ENCODE peak calls at places on chromosomes 11 and 22, in five cellular contexts. One of them, this sample, is unnamed.

GRCh38 chr11:63909621-63910506 is 7.1 kb downstream of the RCOR2 start:
- DNase-seq in upper lobe of right lung: no peak
- DNase-seq in astrocyte of the spinal cord: no peak
- DNase-seq in GM13977: no peak
- DNase-seq in endothelial cell: no peak
- DNase-seq in this sample: no peak

GRCh38 chr11:11978792-11979486 is 29.5 kb downstream of the DKK3 start:
- DNase-seq in upper lobe of right lung: peak; percentile 65
- DNase-seq in astrocyte of the spinal cord: peak; percentile 77
- DNase-seq in GM13977: no peak
- DNase-seq in endothelial cell: no peak
- DNase-seq in this sample: no peak

GRCh38 chr11:73156114-73156513 is 14.0 kb upstream of the FCHSD2 start:
- DNase-seq in upper lobe of right lung: no peak
- DNase-seq in astrocyte of the spinal cord: no peak
- DNase-seq in GM13977: no peak
- DNase-seq in endothelial cell: no peak
- DNase-seq in this sample: no peak

GRCh38 chr11:7668911-7669310 is 4.4 kb downstream of the CYB5R2 start:
- DNase-seq in upper lobe of right lung: no peak
- DNase-seq in astrocyte of the spinal cord: no peak
- DNase-seq in GM13977: no peak
- DNase-seq in endothelial cell: no peak
- DNase-seq in this sample: no peak

GRCh38 chr22:41818596-41818995 is 14.3 kb upstream of the SREBF2 start:
- DNase-seq in upper lobe of right lung: no peak
- DNase-seq in astrocyte of the spinal cord: no peak
- DNase-seq in GM13977: no peak
- DNase-seq in endothelial cell: no peak
- DNase-seq in this sample: no peak

GRCh38 chr11:122128146-122128545 is 12.1 kb upstream of the BLID start:
- DNase-seq in upper lobe of right lung: no peak
- DNase-seq in astrocyte of the spinal cord: no peak
- DNase-seq in GM13977: no peak
- DNase-seq in endothelial cell: no peak
- DNase-seq in this sample: no peak

GRCh38 chr22:23214398-23214797 is 34.1 kb downstream of the BCR start:
- DNase-seq in upper lobe of right lung: no peak
- DNase-seq in astrocyte of the spinal cord: no peak
- DNase-seq in GM13977: no peak
- DNase-seq in endothelial cell: no peak
- DNase-seq in this sample: no peak

GRCh38 chr22:27041745-27042144 is 384.4 kb downstream of the MIAT start:
- DNase-seq in upper lobe of right lung: no peak
- DNase-seq in astrocyte of the spinal cord: no peak
- DNase-seq in GM13977: no peak
- DNase-seq in endothelial cell: no peak
- DNase-seq in this sample: no peak

GRCh38 chr11:73143126-73143838 is 1.2 kb upstream of the FCHSD2 start:
- DNase-seq in upper lobe of right lung: no peak
- DNase-seq in astrocyte of the spinal cord: no peak
- DNase-seq in GM13977: no peak
- DNase-seq in endothelial cell: no peak
- DNase-seq in this sample: peak; percentile 31

GRCh38 chr11:9820260-9820659 is 156.4 kb downstream of the SWAP70 start:
- DNase-seq in upper lobe of right lung: no peak
- DNase-seq in astrocyte of the spinal cord: no peak
- DNase-seq in GM13977: no peak
- DNase-seq in endothelial cell: no peak
- DNase-seq in this sample: no peak

GRCh38 chr11:85718991-85719807 is 33.2 kb upstream of the CCDC89 start:
- DNase-seq in upper lobe of right lung: no peak
- DNase-seq in astrocyte of the spinal cord: peak; percentile 98
- DNase-seq in GM13977: no peak
- DNase-seq in endothelial cell: no peak
- DNase-seq in this sample: no peak

GRCh38 chr11:47485112-47485511 is 36.2 kb upstream of the RAPSN start:
- DNase-seq in upper lobe of right lung: peak; percentile 85
- DNase-seq in astrocyte of the spinal cord: no peak
- DNase-seq in GM13977: no peak
- DNase-seq in endothelial cell: no peak
- DNase-seq in this sample: no peak

GRCh38 chr11:57545883-57546282 is 8.5 kb downstream of the SMTNL1 start:
- DNase-seq in upper lobe of right lung: no peak
- DNase-seq in astrocyte of the spinal cord: no peak
- DNase-seq in GM13977: no peak
- DNase-seq in endothelial cell: no peak
- DNase-seq in this sample: no peak

GRCh38 chr11:57547854-57548377 is 10.5 kb downstream of the SMTNL1 start:
- DNase-seq in upper lobe of right lung: no peak
- DNase-seq in astrocyte of the spinal cord: no peak
- DNase-seq in GM13977: peak; percentile 75
- DNase-seq in endothelial cell: no peak
- DNase-seq in this sample: peak; percentile 82

GRCh38 chr11:57544566-57544965 is 7.2 kb downstream of the SMTNL1 start:
- DNase-seq in upper lobe of right lung: no peak
- DNase-seq in astrocyte of the spinal cord: no peak
- DNase-seq in GM13977: no peak
- DNase-seq in endothelial cell: no peak
- DNase-seq in this sample: no peak

GRCh38 chr11:57546451-57546850 is 9.1 kb downstream of the SMTNL1 start:
- DNase-seq in upper lobe of right lung: no peak
- DNase-seq in astrocyte of the spinal cord: no peak
- DNase-seq in GM13977: no peak
- DNase-seq in endothelial cell: no peak
- DNase-seq in this sample: no peak

DNA sequence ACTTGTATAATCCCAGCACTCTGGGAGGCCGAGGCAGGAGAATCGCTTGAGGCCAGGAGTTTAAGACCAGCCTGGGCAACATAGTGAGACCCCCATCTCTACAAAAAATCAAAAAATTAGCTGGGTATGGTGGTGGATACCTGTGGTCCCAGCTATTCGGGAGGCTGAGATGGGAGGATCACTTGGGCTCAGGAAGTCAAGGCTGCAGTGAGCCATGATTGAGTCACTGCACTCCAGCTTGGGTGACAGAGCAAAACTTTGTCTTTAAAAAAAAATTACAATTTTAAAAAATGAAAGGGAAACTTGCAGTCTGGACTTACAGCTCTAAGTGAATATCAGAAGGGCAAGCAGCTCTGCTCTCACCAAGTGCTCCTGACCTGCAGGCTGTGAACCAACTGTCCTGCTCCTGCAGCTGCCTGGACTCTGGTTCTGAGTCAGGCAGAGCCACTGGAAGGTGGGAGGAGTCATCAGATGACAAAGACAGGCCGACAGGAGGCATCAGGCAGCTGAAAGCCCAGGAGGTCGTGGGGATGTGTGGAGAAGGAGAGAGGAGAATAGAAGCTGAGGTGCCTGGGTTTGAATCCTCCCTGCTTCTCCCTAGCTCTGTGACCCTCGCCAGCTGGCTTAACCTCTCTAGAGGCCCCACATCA is 9.6 kb downstream of the SMTNL1 start:
- DNase-seq in upper lobe of right lung: peak; percentile 20
- DNase-seq in astrocyte of the spinal cord: peak; percentile 20
- DNase-seq in GM13977: peak; percentile 66
- DNase-seq in endothelial cell: no peak
- DNase-seq in this sample: peak; percentile 80
- TF ChIP-seq CTCF in upper lobe of right lung: no peak
- TF ChIP-seq CTCF in astrocyte of the spinal cord: peak; percentile 19
- TF ChIP-seq CTCF in GM13977: peak; percentile 20
- TF ChIP-seq CTCF in endothelial cell: no peak
- TF ChIP-seq CTCF in this sample: no peak

GRCh38 chr11:124643605-124644425 is 21.2 kb downstream of the TBRG1 start:
- DNase-seq in upper lobe of right lung: no peak
- DNase-seq in astrocyte of the spinal cord: peak; percentile 95
- DNase-seq in GM13977: no peak
- DNase-seq in endothelial cell: no peak
- DNase-seq in this sample: no peak
- TF ChIP-seq CTCF in upper lobe of right lung: no peak
- TF ChIP-seq CTCF in astrocyte of the spinal cord: no peak
- TF ChIP-seq CTCF in GM13977: no peak
- TF ChIP-seq CTCF in endothelial cell: no peak
- TF ChIP-seq CTCF in this sample: no peak

GRCh38 chr11:33323421-33323820 is 66.2 kb downstream of the HIPK3 start:
- DNase-seq in upper lobe of right lung: no peak
- DNase-seq in astrocyte of the spinal cord: no peak
- DNase-seq in GM13977: no peak
- DNase-seq in endothelial cell: no peak
- DNase-seq in this sample: no peak
- TF ChIP-seq CTCF in upper lobe of right lung: no peak
- TF ChIP-seq CTCF in astrocyte of the spinal cord: no peak
- TF ChIP-seq CTCF in GM13977: no peak
- TF ChIP-seq CTCF in endothelial cell: no peak
- TF ChIP-seq CTCF in this sample: no peak

DNA sequence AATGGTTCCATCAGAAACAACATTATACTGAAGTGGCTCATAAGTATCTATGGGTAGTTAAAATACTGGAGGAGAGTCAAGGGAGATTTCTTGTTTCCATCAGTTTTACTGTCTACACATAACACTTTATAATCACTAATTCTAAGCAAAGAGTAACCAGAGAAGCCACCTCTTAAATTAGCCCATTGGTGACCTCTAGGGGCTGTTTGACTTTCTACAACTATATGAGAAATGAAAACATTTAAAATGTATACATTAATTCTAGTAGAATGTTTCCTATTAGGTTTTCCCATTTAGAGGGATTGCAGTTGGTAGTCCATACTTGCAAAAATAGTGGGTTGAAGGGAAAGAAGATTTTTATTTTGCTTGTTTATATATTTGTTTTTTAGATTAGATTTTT is 504.3 kb downstream of the FAM181B start:
- DNase-seq in upper lobe of right lung: no peak
- DNase-seq in astrocyte of the spinal cord: peak; percentile 33
- DNase-seq in GM13977: peak; percentile 2
- DNase-seq in endothelial cell: no peak
- DNase-seq in this sample: no peak
- TF ChIP-seq CTCF in upper lobe of right lung: peak; percentile 32
- TF ChIP-seq CTCF in astrocyte of the spinal cord: peak; percentile 35
- TF ChIP-seq CTCF in GM13977: peak; percentile 55
- TF ChIP-seq CTCF in endothelial cell: peak; percentile 40
- TF ChIP-seq CTCF in this sample: peak; percentile 6

GRCh38 chr11:29435421-29435820 is 581.4 kb downstream of the KCNA4 start:
- DNase-seq in upper lobe of right lung: no peak
- DNase-seq in astrocyte of the spinal cord: peak; percentile 33
- DNase-seq in GM13977: no peak
- DNase-seq in endothelial cell: no peak
- DNase-seq in this sample: no peak

GRCh38 chr11:29438815-29439214 is 578.0 kb downstream of the KCNA4 start:
- DNase-seq in upper lobe of right lung: no peak
- DNase-seq in astrocyte of the spinal cord: no peak
- DNase-seq in GM13977: no peak
- DNase-seq in endothelial cell: no peak
- DNase-seq in this sample: no peak

DNA sequence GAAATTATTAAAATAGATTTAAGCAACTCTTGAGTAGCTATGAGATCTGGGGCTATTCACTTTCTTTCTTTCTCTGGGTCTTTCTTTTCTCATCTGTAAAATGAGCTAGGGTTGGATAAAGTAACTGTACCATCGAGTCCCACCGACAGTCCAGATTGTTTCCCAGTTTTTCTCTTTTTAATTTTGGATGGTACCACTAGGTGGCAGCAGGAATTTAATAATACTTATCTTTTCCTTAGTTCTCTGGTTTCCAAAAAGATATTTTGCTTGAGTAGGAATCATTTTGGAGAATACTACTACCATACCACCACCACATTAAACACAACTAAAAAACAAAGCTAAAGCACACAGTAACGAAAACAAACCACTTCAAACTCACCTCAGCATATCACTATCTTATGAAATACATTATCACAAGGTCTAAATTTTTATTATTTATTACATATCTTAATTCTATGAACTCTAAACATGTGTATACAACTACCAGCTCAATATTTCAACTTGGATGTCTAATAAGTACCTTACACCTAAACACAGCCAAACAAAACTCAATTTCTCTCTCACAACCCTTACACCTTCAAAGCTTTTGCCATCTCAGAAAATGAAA is 584.0 kb downstream of the KCNA4 start:
- DNase-seq in upper lobe of right lung: no peak
- DNase-seq in astrocyte of the spinal cord: peak; percentile 26
- DNase-seq in GM13977: peak; percentile 6
- DNase-seq in endothelial cell: no peak
- DNase-seq in this sample: peak; percentile 22
- TF ChIP-seq CTCF in upper lobe of right lung: peak; percentile 59
- TF ChIP-seq CTCF in astrocyte of the spinal cord: peak; percentile 48
- TF ChIP-seq CTCF in GM13977: peak; percentile 48
- TF ChIP-seq CTCF in endothelial cell: peak; percentile 82
- TF ChIP-seq CTCF in this sample: peak; percentile 22